ENCODE peak calls at places on chromosomes 12 and 14, in four cellular contexts. I is HCT116, O is HepG2, M is SK-N-SH. B is an unnamed sample.

GRCh38 chr12:116561181-116561821 is 2.1 kb downstream of the MAP1LC3B2 start:
- DNase-seq in I (no peak), O (no peak), M (no peak), B (no peak)

GRCh38 chr14:77184396-77185092 is 2.9 kb downstream of the TMEM63C start:
- DNase-seq in O (no peak), M (no peak), I (no peak), B (peak)

GRCh38 chr14:50821471-50822464 is 9.2 kb downstream of the NIN start:
- DNase-seq in M (no peak), I (no peak), O (no peak), B (no peak)

GRCh38 chr12:31225656-31226535 is 100.1 kb downstream of the SINHCAF start:
- DNase-seq in I (no peak), M (no peak), O (no peak), B (peak)

GRCh38 chr14:63922696-63923421 is 70.1 kb downstream of the SYNE2 start:
- DNase-seq in O (peak), M (no peak), I (peak), B (peak)

GRCh38 chr14:102088012-102088792 is 1.4 kb upstream of the HSP90AA1 start:
- DNase-seq in O (no peak), I (no peak), M (no peak), B (peak)

GRCh38 chr12:132211811-132212210 is 67.6 kb downstream of the NOC4L start:
- DNase-seq in I (no peak), M (no peak), O (no peak), B (no peak)

GRCh38 chr14:91059576-91060471 is 617 bp downstream of the RPS6KA5 start:
- DNase-seq in I (no peak), O (peak), M (peak), B (peak)

GRCh38 chr12:118727967-118728366 is 253.4 kb upstream of the SRRM4 start:
- DNase-seq in M (peak), O (no peak), I (no peak), B (no peak)

GRCh38 chr12:127539499-127539898 is 727.5 kb upstream of the TMEM132C start:
- DNase-seq in M (peak), I (no peak), O (no peak), B (no peak)

GRCh38 chr12:88570103-88570502 is 10.2 kb downstream of the KITLG start:
- DNase-seq in M (no peak), O (no peak), I (no peak), B (no peak)

GRCh38 chr12:92973614-92974013 is 44.5 kb upstream of the EEA1 start:
- DNase-seq in O (peak), I (no peak), M (no peak), B (no peak)

DNA sequence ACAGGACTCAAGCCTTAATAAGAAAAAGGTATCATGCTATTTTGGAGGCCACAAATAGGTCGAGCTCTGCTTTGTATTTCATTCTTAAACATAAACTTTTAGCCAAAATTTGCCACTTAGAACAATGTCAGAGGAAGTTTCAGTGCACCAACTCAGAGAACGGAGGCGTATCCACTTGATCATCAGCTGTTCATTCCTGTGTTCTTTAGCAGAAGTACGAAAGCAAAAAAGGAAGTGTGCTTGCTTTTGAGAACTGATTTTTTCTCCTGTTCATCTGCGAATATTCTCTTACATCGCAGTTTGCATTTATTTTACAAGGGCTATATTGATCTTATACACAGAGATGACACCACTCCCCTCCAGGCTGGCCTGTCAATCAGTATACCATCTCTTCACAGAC is 188.6 kb upstream of the SOX5 start:
- DNase-seq in O (no peak), I (no peak), M (no peak), B (no peak)
- TF ChIP-seq JUND in O (no peak), I (no peak), M (no peak), B (no peak)

DNA sequence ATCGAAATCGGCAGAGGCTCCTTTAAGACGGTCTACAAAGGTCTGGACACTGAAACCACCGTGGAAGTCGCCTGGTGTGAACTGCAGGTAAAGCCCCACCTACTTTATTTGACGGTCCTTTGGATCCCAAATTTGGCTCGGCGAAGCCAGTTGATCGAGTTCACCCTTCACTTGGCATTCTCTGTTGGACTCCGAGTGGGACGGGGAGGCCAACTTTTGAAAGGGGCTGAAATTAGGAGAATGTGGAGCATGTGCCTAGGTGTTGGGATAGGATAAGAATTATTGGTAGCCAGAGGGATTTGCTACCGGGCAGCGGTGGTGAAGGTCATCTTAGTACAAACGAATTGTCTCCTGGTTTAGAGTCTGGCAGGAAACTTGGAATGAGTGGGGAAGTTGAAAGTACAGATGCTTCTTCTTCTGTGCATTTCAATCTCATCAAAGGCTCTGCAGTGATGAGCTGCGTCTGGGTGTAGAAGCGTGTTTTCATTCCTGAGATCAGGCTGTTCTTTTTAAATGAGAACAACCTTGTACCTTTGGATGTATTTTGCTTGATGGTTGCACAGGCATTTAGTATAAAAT is 1.9 kb downstream of the WNK1 start:
- DNase-seq in I (no peak), O (no peak), M (no peak), B (peak)
- TF ChIP-seq JUND in I (no peak), O (no peak), M (no peak), B (no peak)

DNA sequence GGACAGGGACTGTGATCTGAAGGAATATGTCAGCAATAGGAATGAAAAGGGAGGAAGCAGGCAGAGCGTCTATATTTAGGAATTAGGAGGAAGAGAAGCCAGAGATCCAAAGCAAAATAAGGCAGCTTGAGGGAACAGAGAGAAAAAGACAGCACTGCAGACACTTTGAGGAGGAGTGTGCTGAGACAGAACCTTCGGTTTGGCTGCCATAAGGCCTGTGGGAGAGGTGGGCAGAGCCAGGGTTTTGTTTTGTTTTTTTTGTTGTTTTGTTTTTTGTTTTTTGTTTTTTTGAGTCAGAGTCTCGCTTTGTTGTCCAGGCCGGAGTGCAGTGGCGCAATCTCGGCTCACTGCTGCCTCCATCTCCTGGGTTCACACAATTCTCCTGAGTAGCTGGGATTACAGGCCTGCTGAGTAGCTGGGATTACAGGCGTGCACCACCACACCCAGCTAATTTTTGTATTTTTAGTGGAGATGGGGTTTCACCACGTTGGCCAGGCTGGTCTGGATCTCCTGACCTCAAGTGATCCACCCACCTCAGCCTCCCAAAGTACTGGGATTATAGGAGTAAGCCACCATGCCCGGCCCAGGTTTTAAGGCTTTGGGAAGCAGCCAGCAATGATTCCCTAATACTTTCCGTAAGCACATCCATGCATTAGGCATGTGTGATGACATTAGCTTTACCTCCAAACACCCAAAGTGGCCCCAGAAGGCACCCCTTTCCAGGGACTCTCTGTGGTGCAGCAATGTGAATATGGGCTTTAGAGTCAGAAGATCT is 153.2 kb downstream of the ZFP36L1 start:
- DNase-seq in O (no peak), M (no peak), I (no peak), B (no peak)
- TF ChIP-seq JUND in O (no peak), M (no peak), I (no peak), B (no peak)

GRCh38 chr12:49126852-49127763 is 4.1 kb downstream of the TUBA1B start:
- DNase-seq in M (no peak), I (no peak), O (no peak), B (no peak)
- TF ChIP-seq JUND in M (peak), I (no peak), O (no peak), B (no peak)

GRCh38 chr14:105702275-105702817 is 176.0 kb downstream of the TMEM121 start:
- DNase-seq in I (no peak), O (no peak), M (no peak), B (no peak)

GRCh38 chr14:105700622-105701288 is 174.4 kb downstream of the TMEM121 start:
- DNase-seq in O (no peak), I (no peak), M (no peak), B (no peak)

GRCh38 chr14:105701456-105702274 is 175.3 kb downstream of the TMEM121 start:
- DNase-seq in I (no peak), O (no peak), M (no peak), B (no peak)
- TF ChIP-seq JUND in I (no peak), O (no peak), M (no peak), B (no peak)

DNA sequence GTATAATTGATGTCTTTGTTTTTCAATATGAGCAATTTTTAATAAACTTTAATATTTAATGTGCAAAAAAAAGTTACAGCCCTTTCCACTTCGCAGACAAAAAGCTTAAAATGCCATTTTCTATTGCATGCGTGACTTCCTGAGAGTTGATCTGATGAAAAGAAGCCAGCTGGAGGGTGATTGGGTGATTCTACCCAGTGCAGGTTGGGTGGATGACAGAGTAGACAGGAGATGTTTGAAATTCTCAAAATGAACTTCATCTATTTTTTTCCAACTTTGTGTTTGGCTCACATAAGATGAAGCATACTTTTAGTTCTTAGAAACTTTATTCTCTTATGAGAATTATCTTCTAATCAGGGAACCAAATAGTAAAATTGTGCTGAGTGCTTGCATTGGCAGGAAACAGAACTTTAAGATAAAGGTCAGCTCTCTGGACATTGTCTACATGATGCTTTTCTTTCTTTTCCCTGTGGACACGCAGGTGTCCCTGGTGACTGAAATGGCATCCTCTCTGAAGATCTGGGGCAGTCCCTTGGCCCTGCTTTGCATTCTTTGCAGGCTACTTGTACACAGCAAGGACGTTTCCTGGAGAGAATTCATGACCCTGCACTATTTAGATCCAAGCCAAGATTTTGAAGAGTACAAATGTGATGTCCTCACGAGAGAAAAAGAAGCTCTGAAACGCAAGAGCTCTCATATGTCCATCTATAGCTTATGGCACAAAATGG is 11.4 kb upstream of the EDDM3A start:
- DNase-seq in O (no peak), M (no peak), I (no peak), B (no peak)
- TF ChIP-seq JUND in O (no peak), M (no peak), I (no peak), B (no peak)

GRCh38 chr12:52636189-52636588 is 15.8 kb downstream of the KRT2 start:
- DNase-seq in M (no peak), I (no peak), O (no peak), B (no peak)

GRCh38 chr12:52633383-52633782 is 15.0 kb upstream of the KRT73 start:
- DNase-seq in M (no peak), O (no peak), I (no peak), B (no peak)

GRCh38 chr12:52632656-52633055 is 14.3 kb upstream of the KRT73 start:
- DNase-seq in O (no peak), M (no peak), I (no peak), B (no peak)

GRCh38 chr12:52636592-52637258 is 15.3 kb downstream of the KRT2 start:
- DNase-seq in M (no peak), O (no peak), I (no peak), B (no peak)

GRCh38 chr12:52634266-52635056 is 16.1 kb upstream of the KRT73 start:
- DNase-seq in M (no peak), O (no peak), I (no peak), B (no peak)
- TF ChIP-seq JUND in M (no peak), O (no peak), I (no peak), B (no peak)

GRCh38 chr12:25710149-25710548 is 157.1 kb upstream of the LMNTD1 start:
- DNase-seq in I (no peak), M (no peak), O (no peak), B (no peak)

GRCh38 chr12:25705256-25705655 is 152.2 kb upstream of the LMNTD1 start:
- DNase-seq in I (no peak), M (no peak), O (no peak), B (no peak)

GRCh38 chr12:25707056-25707455 is 154.0 kb upstream of the LMNTD1 start:
- DNase-seq in I (no peak), M (no peak), O (no peak), B (no peak)

GRCh38 chr12:25712169-25712568 is 159.1 kb upstream of the LMNTD1 start:
- DNase-seq in M (no peak), I (no peak), O (no peak), B (no peak)

GRCh38 chr12:25708661-25709060 is 155.6 kb upstream of the LMNTD1 start:
- DNase-seq in I (no peak), M (no peak), O (no peak), B (no peak)
- TF ChIP-seq JUND in I (no peak), M (no peak), O (no peak), B (no peak)

B was measured in T47D.